ENCODE peak calls at places on chromosomes 4 and X, in five cellular contexts. A, M, E, B and N are unnamed samples.
A peak's percentile ranks its signal among the peaks of the same experiment; 100 is the strongest.

GRCh38 chrX:9681422-9681821 is 84.2 kb downstream of the GPR143 start:
- DNase-seq in A (peak; percentile 4), M (no peak), E (peak; percentile 79), B (no peak), N (peak; percentile 18)

GRCh38 chrX:155534800-155535199 is 76.4 kb upstream of the F8A3 start:
- DNase-seq in A (no peak), M (no peak), E (no peak), B (no peak), N (no peak)

GRCh38 chr4:7873881-7874280 is 65.8 kb downstream of the AFAP1 start:
- DNase-seq in A (no peak), M (no peak), E (no peak), B (no peak), N (no peak)

GRCh38 chr4:152032722-152033131 is 271.9 kb upstream of the GATB start:
- DNase-seq in A (peak; percentile 26), M (no peak), E (peak; percentile 72), B (no peak), N (peak; percentile 53)

GRCh38 chrX:48683411-48683982 is at the start of gene WAS:
- DNase-seq in A (no peak), M (no peak), E (no peak), B (no peak), N (no peak)

GRCh38 chr4:24887881-24888430 is 24.9 kb downstream of the CCDC149 start:
- DNase-seq in A (no peak), M (no peak), E (no peak), B (no peak), N (no peak)

GRCh38 chr4:48725414-48725813 is 54.7 kb downstream of the FRYL start:
- DNase-seq in A (no peak), M (no peak), E (no peak), B (no peak), N (no peak)

GRCh38 chrX:114626323-114626722 is 42.4 kb downstream of the HTR2C start:
- DNase-seq in A (no peak), M (no peak), E (peak; percentile 17), B (peak; percentile 52), N (no peak)

GRCh38 chr4:2714071-2714770 is 41.9 kb downstream of the TNIP2 start:
- DNase-seq in A (no peak), M (peak; percentile 48), E (peak; percentile 78), B (peak; percentile 16), N (peak; percentile 87)

GRCh38 chrX:10507181-10507580 is 113.2 kb downstream of the MID1 start:
- DNase-seq in A (no peak), M (no peak), E (peak; percentile 35), B (no peak), N (no peak)